ENCODE peak calls at places on chromosome 1, in five cellular contexts. One of them, this sample, is unnamed.

GRCh38 chr1:113166473-113166872 is 93.5 kb downstream of the LRIG2 start:
- DNase-seq in Right ventricle myocardium superior: no peak
- DNase-seq in stimulated activated CD8-positive, alpha-beta memory T cell treated with anti-CD3 and anti-CD28 coated beads, Interleukin-4, amount 100 ng/mL, for 48 hours: no peak
- DNase-seq in cardiac fibroblast: no peak
- DNase-seq in HuH-7.5: no peak
- DNase-seq in this sample: no peak

GRCh38 chr1:156691665-156692408 is 13.5 kb downstream of the CRABP2 start:
- DNase-seq in Right ventricle myocardium superior: no peak
- DNase-seq in stimulated activated CD8-positive, alpha-beta memory T cell treated with anti-CD3 and anti-CD28 coated beads, Interleukin-4, amount 100 ng/mL, for 48 hours: no peak
- DNase-seq in cardiac fibroblast: no peak
- DNase-seq in HuH-7.5: no peak
- DNase-seq in this sample: no peak

GRCh38 chr1:231053493-231054162 is 13.6 kb upstream of the FAM89A start:
- DNase-seq in Right ventricle myocardium superior: no peak
- DNase-seq in stimulated activated CD8-positive, alpha-beta memory T cell treated with anti-CD3 and anti-CD28 coated beads, Interleukin-4, amount 100 ng/mL, for 48 hours: no peak
- DNase-seq in cardiac fibroblast: peak
- DNase-seq in HuH-7.5: no peak
- DNase-seq in this sample: peak

GRCh38 chr1:204456826-204457361 is 37.7 kb downstream of the PIK3C2B start:
- DNase-seq in Right ventricle myocardium superior: peak
- DNase-seq in stimulated activated CD8-positive, alpha-beta memory T cell treated with anti-CD3 and anti-CD28 coated beads, Interleukin-4, amount 100 ng/mL, for 48 hours: no peak
- DNase-seq in cardiac fibroblast: no peak
- DNase-seq in HuH-7.5: no peak
- DNase-seq in this sample: peak

GRCh38 chr1:200526709-200527612 is 93.6 kb downstream of the KIF14 start:
- DNase-seq in Right ventricle myocardium superior: no peak
- DNase-seq in stimulated activated CD8-positive, alpha-beta memory T cell treated with anti-CD3 and anti-CD28 coated beads, Interleukin-4, amount 100 ng/mL, for 48 hours: no peak
- DNase-seq in cardiac fibroblast: no peak
- DNase-seq in HuH-7.5: no peak
- DNase-seq in this sample: no peak

GRCh38 chr1:54542962-54543539 is 5.0 kb upstream of the ACOT11 start:
- DNase-seq in Right ventricle myocardium superior: no peak
- DNase-seq in stimulated activated CD8-positive, alpha-beta memory T cell treated with anti-CD3 and anti-CD28 coated beads, Interleukin-4, amount 100 ng/mL, for 48 hours: no peak
- DNase-seq in cardiac fibroblast: peak
- DNase-seq in HuH-7.5: no peak
- DNase-seq in this sample: no peak

GRCh38 chr1:193283026-193283425 is 96.6 kb upstream of the B3GALT2 start:
- DNase-seq in Right ventricle myocardium superior: no peak
- DNase-seq in stimulated activated CD8-positive, alpha-beta memory T cell treated with anti-CD3 and anti-CD28 coated beads, Interleukin-4, amount 100 ng/mL, for 48 hours: no peak
- DNase-seq in cardiac fibroblast: no peak
- DNase-seq in HuH-7.5: no peak
- DNase-seq in this sample: no peak

GRCh38 chr1:3817821-3818597 is 21.7 kb upstream of the LRRC47 start:
- DNase-seq in Right ventricle myocardium superior: no peak
- DNase-seq in stimulated activated CD8-positive, alpha-beta memory T cell treated with anti-CD3 and anti-CD28 coated beads, Interleukin-4, amount 100 ng/mL, for 48 hours: no peak
- DNase-seq in cardiac fibroblast: no peak
- DNase-seq in HuH-7.5: no peak
- DNase-seq in this sample: no peak

GRCh38 chr1:228013322-228014234 is 6.8 kb downstream of the WNT3A start:
- DNase-seq in Right ventricle myocardium superior: no peak
- DNase-seq in stimulated activated CD8-positive, alpha-beta memory T cell treated with anti-CD3 and anti-CD28 coated beads, Interleukin-4, amount 100 ng/mL, for 48 hours: no peak
- DNase-seq in cardiac fibroblast: no peak
- DNase-seq in HuH-7.5: no peak
- DNase-seq in this sample: no peak

GRCh38 chr1:43708006-43708412 is 673 bp downstream of the ST3GAL3 start:
- DNase-seq in Right ventricle myocardium superior: no peak
- DNase-seq in stimulated activated CD8-positive, alpha-beta memory T cell treated with anti-CD3 and anti-CD28 coated beads, Interleukin-4, amount 100 ng/mL, for 48 hours: no peak
- DNase-seq in cardiac fibroblast: peak
- DNase-seq in HuH-7.5: no peak
- DNase-seq in this sample: no peak

GRCh38 chr1:236795035-236795756 is at the start of gene MTR:
- DNase-seq in Right ventricle myocardium superior: peak
- DNase-seq in stimulated activated CD8-positive, alpha-beta memory T cell treated with anti-CD3 and anti-CD28 coated beads, Interleukin-4, amount 100 ng/mL, for 48 hours: peak
- DNase-seq in cardiac fibroblast: peak
- DNase-seq in HuH-7.5: peak
- DNase-seq in this sample: peak

GRCh38 chr1:72397786-72398185 is 115.4 kb upstream of the NEGR1 start:
- DNase-seq in Right ventricle myocardium superior: no peak
- DNase-seq in stimulated activated CD8-positive, alpha-beta memory T cell treated with anti-CD3 and anti-CD28 coated beads, Interleukin-4, amount 100 ng/mL, for 48 hours: no peak
- DNase-seq in cardiac fibroblast: peak
- DNase-seq in HuH-7.5: no peak
- DNase-seq in this sample: peak

GRCh38 chr1:8723010-8723409 is 94.4 kb downstream of the RERE start:
- DNase-seq in Right ventricle myocardium superior: no peak
- DNase-seq in stimulated activated CD8-positive, alpha-beta memory T cell treated with anti-CD3 and anti-CD28 coated beads, Interleukin-4, amount 100 ng/mL, for 48 hours: no peak
- DNase-seq in cardiac fibroblast: no peak
- DNase-seq in HuH-7.5: no peak
- DNase-seq in this sample: no peak

GRCh38 chr1:244010599-244011211 is 40.4 kb upstream of the ZBTB18 start:
- DNase-seq in Right ventricle myocardium superior: no peak
- DNase-seq in stimulated activated CD8-positive, alpha-beta memory T cell treated with anti-CD3 and anti-CD28 coated beads, Interleukin-4, amount 100 ng/mL, for 48 hours: no peak
- DNase-seq in cardiac fibroblast: no peak
- DNase-seq in HuH-7.5: no peak
- DNase-seq in this sample: no peak

GRCh38 chr1:39154553-39155361 is 49.7 kb upstream of the MACF1 start:
- DNase-seq in Right ventricle myocardium superior: no peak
- DNase-seq in stimulated activated CD8-positive, alpha-beta memory T cell treated with anti-CD3 and anti-CD28 coated beads, Interleukin-4, amount 100 ng/mL, for 48 hours: no peak
- DNase-seq in cardiac fibroblast: peak
- DNase-seq in HuH-7.5: no peak
- DNase-seq in this sample: no peak

GRCh38 chr1:86957206-86957605 is 42.8 kb downstream of the HS2ST1 start:
- DNase-seq in Right ventricle myocardium superior: no peak
- DNase-seq in stimulated activated CD8-positive, alpha-beta memory T cell treated with anti-CD3 and anti-CD28 coated beads, Interleukin-4, amount 100 ng/mL, for 48 hours: no peak
- DNase-seq in cardiac fibroblast: no peak
- DNase-seq in HuH-7.5: no peak
- DNase-seq in this sample: no peak

GRCh38 chr1:26949926-26950319 is 10.3 kb downstream of the KDF1 start:
- DNase-seq in Right ventricle myocardium superior: no peak
- DNase-seq in stimulated activated CD8-positive, alpha-beta memory T cell treated with anti-CD3 and anti-CD28 coated beads, Interleukin-4, amount 100 ng/mL, for 48 hours: no peak
- DNase-seq in cardiac fibroblast: no peak
- DNase-seq in HuH-7.5: no peak
- DNase-seq in this sample: no peak

GRCh38 chr1:193971595-193971994 is 785.2 kb upstream of the B3GALT2 start:
- DNase-seq in Right ventricle myocardium superior: no peak
- DNase-seq in stimulated activated CD8-positive, alpha-beta memory T cell treated with anti-CD3 and anti-CD28 coated beads, Interleukin-4, amount 100 ng/mL, for 48 hours: no peak
- DNase-seq in cardiac fibroblast: peak
- DNase-seq in HuH-7.5: no peak
- DNase-seq in this sample: no peak

GRCh38 chr1:208198271-208198670 is 45.9 kb downstream of the PLXNA2 start:
- DNase-seq in Right ventricle myocardium superior: no peak
- DNase-seq in stimulated activated CD8-positive, alpha-beta memory T cell treated with anti-CD3 and anti-CD28 coated beads, Interleukin-4, amount 100 ng/mL, for 48 hours: no peak
- DNase-seq in cardiac fibroblast: no peak
- DNase-seq in HuH-7.5: no peak
- DNase-seq in this sample: no peak

GRCh38 chr1:235108185-235108593 is 20.4 kb downstream of the TOMM20 start:
- DNase-seq in Right ventricle myocardium superior: no peak
- DNase-seq in stimulated activated CD8-positive, alpha-beta memory T cell treated with anti-CD3 and anti-CD28 coated beads, Interleukin-4, amount 100 ng/mL, for 48 hours: no peak
- DNase-seq in cardiac fibroblast: no peak
- DNase-seq in HuH-7.5: no peak
- DNase-seq in this sample: no peak

GRCh38 chr1:115717541-115717940 is 51.0 kb downstream of the CASQ2 start:
- DNase-seq in Right ventricle myocardium superior: no peak
- DNase-seq in stimulated activated CD8-positive, alpha-beta memory T cell treated with anti-CD3 and anti-CD28 coated beads, Interleukin-4, amount 100 ng/mL, for 48 hours: peak
- DNase-seq in cardiac fibroblast: peak
- DNase-seq in HuH-7.5: no peak
- DNase-seq in this sample: no peak

GRCh38 chr1:192225713-192226112 is 67.5 kb downstream of the RGS18 start:
- DNase-seq in Right ventricle myocardium superior: no peak
- DNase-seq in stimulated activated CD8-positive, alpha-beta memory T cell treated with anti-CD3 and anti-CD28 coated beads, Interleukin-4, amount 100 ng/mL, for 48 hours: no peak
- DNase-seq in cardiac fibroblast: peak
- DNase-seq in HuH-7.5: no peak
- DNase-seq in this sample: no peak

GRCh38 chr1:22689505-22689904 is 21.1 kb upstream of the EPHB2 start:
- DNase-seq in Right ventricle myocardium superior: no peak
- DNase-seq in stimulated activated CD8-positive, alpha-beta memory T cell treated with anti-CD3 and anti-CD28 coated beads, Interleukin-4, amount 100 ng/mL, for 48 hours: no peak
- DNase-seq in cardiac fibroblast: peak
- DNase-seq in HuH-7.5: peak
- DNase-seq in this sample: no peak

GRCh38 chr1:147717051-147717705 is 43.2 kb downstream of the GJA5 start:
- DNase-seq in Right ventricle myocardium superior: no peak
- DNase-seq in stimulated activated CD8-positive, alpha-beta memory T cell treated with anti-CD3 and anti-CD28 coated beads, Interleukin-4, amount 100 ng/mL, for 48 hours: no peak
- DNase-seq in cardiac fibroblast: no peak
- DNase-seq in HuH-7.5: peak
- DNase-seq in this sample: no peak

GRCh38 chr1:229661022-229661877 is 35.2 kb downstream of the URB2 start:
- DNase-seq in Right ventricle myocardium superior: peak
- DNase-seq in stimulated activated CD8-positive, alpha-beta memory T cell treated with anti-CD3 and anti-CD28 coated beads, Interleukin-4, amount 100 ng/mL, for 48 hours: peak
- DNase-seq in cardiac fibroblast: peak
- DNase-seq in HuH-7.5: peak
- DNase-seq in this sample: peak

GRCh38 chr1:219784660-219785391 is 143.5 kb downstream of the SLC30A10 start:
- DNase-seq in Right ventricle myocardium superior: no peak
- DNase-seq in stimulated activated CD8-positive, alpha-beta memory T cell treated with anti-CD3 and anti-CD28 coated beads, Interleukin-4, amount 100 ng/mL, for 48 hours: no peak
- DNase-seq in cardiac fibroblast: peak
- DNase-seq in HuH-7.5: no peak
- DNase-seq in this sample: no peak

GRCh38 chr1:12472798-12473551 is 145.0 kb downstream of the DHRS3 start:
- DNase-seq in Right ventricle myocardium superior: peak
- DNase-seq in stimulated activated CD8-positive, alpha-beta memory T cell treated with anti-CD3 and anti-CD28 coated beads, Interleukin-4, amount 100 ng/mL, for 48 hours: peak
- DNase-seq in cardiac fibroblast: no peak
- DNase-seq in HuH-7.5: no peak
- DNase-seq in this sample: peak

GRCh38 chr1:94486990-94487389 is 54.6 kb downstream of the F3 start:
- DNase-seq in Right ventricle myocardium superior: no peak
- DNase-seq in stimulated activated CD8-positive, alpha-beta memory T cell treated with anti-CD3 and anti-CD28 coated beads, Interleukin-4, amount 100 ng/mL, for 48 hours: no peak
- DNase-seq in cardiac fibroblast: no peak
- DNase-seq in HuH-7.5: no peak
- DNase-seq in this sample: no peak

This sample was measured in right cardiac atrium.